ENCODE peak calls at places on chromosomes 13 and 19, in six cellular contexts. X is pancreas, O is gastrocnemius medialis, F is aorta, P is upper lobe of left lung, V is psoas muscle. J is an unnamed sample.

GRCh38 chr13:18236528-18236815 is 945.2 kb downstream of the TUBA3C start:
- ATAC-seq in F (peak; percentile 56), P (no peak), O (no peak), X (no peak), V (no peak), J (no peak)

GRCh38 chr19:18397242-18398202 is at the start of gene LRRC25:
- ATAC-seq in O (no peak), P (peak; percentile 63), V (peak; percentile 22), X (peak; percentile 38), F (peak; percentile 63), J (peak; percentile 56)

GRCh38 chr13:62014299-62014698 is 598.6 kb upstream of the PCDH20 start:
- ATAC-seq in O (no peak), X (no peak), V (no peak), P (no peak), F (no peak), J (no peak)

GRCh38 chr19:17049711-17050280 is 23.2 kb upstream of the CPAMD8 start:
- ATAC-seq in P (peak; percentile 66), V (no peak), F (no peak), X (peak; percentile 41), O (no peak), J (no peak)

GRCh38 chr19:23983406-23983805 is 68.7 kb downstream of the ZNF726 start:
- ATAC-seq in P (no peak), O (no peak), F (no peak), X (no peak), V (no peak), J (no peak)

GRCh38 chr13:48448963-48449614 is 36.2 kb upstream of the LPAR6 start:
- ATAC-seq in F (no peak), X (peak; percentile 35), V (no peak), O (no peak), P (no peak), J (no peak)

GRCh38 chr13:94119360-94119936 is 360.0 kb downstream of the DCT start:
- ATAC-seq in O (no peak), P (peak; percentile 73), V (no peak), X (peak; percentile 77), F (no peak), J (no peak)

GRCh38 chr13:113881614-113882265 is 17.9 kb upstream of the GAS6 start:
- ATAC-seq in V (peak; percentile 49), P (no peak), X (peak; percentile 88), F (peak; percentile 56), O (peak; percentile 53), J (peak; percentile 60)

GRCh38 chr19:15195987-15196682 is 4.7 kb downstream of the NOTCH3 start:
- ATAC-seq in F (peak; percentile 1), V (no peak), O (no peak), P (peak; percentile 83), X (peak; percentile 94), J (no peak)

GRCh38 chr13:45879666-45880065 is 28.1 kb upstream of the SIAH3 start:
- ATAC-seq in V (peak; percentile 100), F (no peak), X (peak; percentile 43), P (no peak), O (peak; percentile 100), J (no peak)

GRCh38 chr19:19463348-19464117 is 51.8 kb downstream of the TSSK6 start:
- ATAC-seq in F (peak; percentile 34), O (peak; percentile 39), V (peak; percentile 29), P (no peak), X (peak; percentile 5), J (peak; percentile 46)

GRCh38 chr19:43524922-43525835 is 1.8 kb downstream of the ETHE1 start:
- ATAC-seq in X (peak; percentile 61), P (peak; percentile 70), V (peak; percentile 18), O (no peak), F (peak; percentile 47), J (peak; percentile 54)

GRCh38 chr13:21048901-21049655 is 12.3 kb downstream of the LATS2 start:
- ATAC-seq in P (no peak), X (no peak), F (no peak), V (no peak), O (no peak), J (no peak)

GRCh38 chr19:5628470-5628869 is 5.6 kb downstream of the SAFB start:
- ATAC-seq in V (peak; percentile 23), F (no peak), P (no peak), X (no peak), O (no peak), J (no peak)

GRCh38 chr13:40187324-40187795 is 479.1 kb downstream of the FOXO1 start:
- ATAC-seq in X (no peak), F (no peak), V (no peak), P (no peak), O (no peak), J (no peak)

GRCh38 chr19:42251572-42251990 is 3.3 kb downstream of the ERF start:
- ATAC-seq in P (no peak), V (no peak), F (no peak), O (no peak), X (no peak), J (no peak)

GRCh38 chr19:37979547-37980082 is 72.6 kb downstream of the SIPA1L3 start:
- ATAC-seq in V (peak; percentile 22), X (peak; percentile 65), F (no peak), O (no peak), P (peak; percentile 63), J (no peak)

GRCh38 chr19:36605101-36605838 is at the start of gene ZNF382:
- ATAC-seq in P (peak; percentile 83), O (no peak), V (peak; percentile 78), F (peak; percentile 94), X (peak; percentile 97), J (peak; percentile 89)

GRCh38 chr13:41864658-41865057 is 96.3 kb downstream of the VWA8 start:
- ATAC-seq in F (no peak), V (no peak), O (no peak), P (no peak), X (peak; percentile 46), J (no peak)

GRCh38 chr13:102309110-102309509 is 92.7 kb downstream of the FGF14 start:
- ATAC-seq in O (no peak), P (no peak), V (no peak), F (no peak), X (no peak), J (no peak)

GRCh38 chr13:110233682-110234280 is 73.2 kb downstream of the COL4A1 start:
- ATAC-seq in X (peak; percentile 10), O (no peak), F (peak; percentile 28), P (no peak), V (peak; percentile 5), J (no peak)
- H3K4me1 ChIP-seq in X (no peaks in the 10 kb centered on the region), O (peaks cover 26% of the 10 kb centered on the region), F (peaks cover 4% of the 10 kb centered on the region), P (peaks cover 41% of the 10 kb centered on the region), V (peaks cover 22% of the 10 kb centered on the region), J (peaks cover 83% of the 10 kb centered on the region)

GRCh38 chr13:29681859-29682258 is 86.4 kb upstream of the SLC7A1 start:
- ATAC-seq in X (no peak), F (no peak), P (no peak), O (no peak), V (no peak), J (no peak)
- H3K4me1 ChIP-seq in X (no peaks in the 10 kb centered on the region), F (no peaks in the 10 kb centered on the region), P (no peaks in the 10 kb centered on the region), O (no peaks in the 10 kb centered on the region), V (no peaks in the 10 kb centered on the region), J (no peaks in the 10 kb centered on the region)

GRCh38 chr19:55370305-55370988 is at the start of gene IL11:
- ATAC-seq in P (no peak), X (no peak), V (no peak), F (no peak), O (no peak), J (no peak)

GRCh38 chr19:55369651-55370304 is 485 bp downstream of the IL11 start:
- ATAC-seq in O (no peak), F (no peak), V (no peak), X (no peak), P (no peak), J (peak; percentile 52)

GRCh38 chr19:55366790-55367189 is 3.5 kb downstream of the IL11 start:
- ATAC-seq in O (no peak), V (no peak), P (no peak), X (no peak), F (no peak), J (no peak)

GRCh38 chr19:55368106-55368505 is 2.2 kb downstream of the IL11 start:
- ATAC-seq in X (no peak), O (no peak), V (no peak), P (no peak), F (no peak), J (no peak)

DNA sequence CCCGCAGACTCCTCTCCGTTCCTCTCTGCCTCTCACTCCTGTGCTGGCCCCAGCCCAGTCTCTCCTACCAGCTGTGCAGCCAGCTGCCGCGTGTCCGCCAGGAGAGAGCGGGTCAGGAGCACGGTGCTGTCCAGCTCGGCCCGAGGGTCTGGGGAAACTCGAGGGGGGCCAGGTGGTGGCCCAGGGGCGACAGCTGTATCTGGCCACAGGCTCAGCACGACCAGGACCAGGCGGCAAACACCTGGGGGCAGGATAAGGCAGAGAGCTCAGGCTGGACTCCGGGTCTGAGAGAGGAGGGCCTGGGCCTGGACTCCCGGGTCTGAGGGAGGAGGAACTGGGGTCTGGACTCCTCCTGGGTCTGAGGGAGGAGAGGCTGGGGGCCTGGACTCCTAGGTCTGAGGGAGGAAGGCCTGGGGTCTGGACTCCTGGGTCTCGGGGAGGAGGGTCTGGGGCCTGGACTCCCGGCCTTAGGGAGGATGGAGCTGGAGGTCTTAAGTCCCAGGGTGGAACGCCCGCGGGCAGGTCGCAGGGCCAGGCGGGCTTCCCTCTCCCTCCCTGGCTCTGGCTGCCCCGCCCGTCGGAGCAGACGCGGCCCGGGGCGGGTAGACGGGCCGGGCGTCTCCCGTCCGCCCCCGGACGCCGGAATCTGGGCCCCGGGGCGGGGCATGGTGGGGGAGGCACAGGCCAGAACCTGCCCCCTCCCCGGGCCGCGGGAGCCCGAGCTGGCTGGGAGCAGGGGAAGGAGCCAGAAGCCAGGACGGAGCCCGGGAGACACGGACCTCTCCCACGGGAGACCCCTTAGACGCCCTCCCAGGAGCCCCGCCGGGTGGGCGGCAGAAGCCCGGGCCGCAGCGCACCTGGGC is 1.3 kb downstream of the IL11 start:
- ATAC-seq in O (no peak), V (no peak), F (no peak), X (no peak), P (no peak), J (peak; percentile 29)
- H3K4me1 ChIP-seq in O (no peaks in the 10 kb centered on the region), V (no peaks in the 10 kb centered on the region), F (no peaks in the 10 kb centered on the region), X (peaks cover 3% of the 10 kb centered on the region), P (peaks cover 14% of the 10 kb centered on the region), J (peaks cover 10% of the 10 kb centered on the region)

GRCh38 chr13:110443633-110444225 is 117.8 kb downstream of the RAB20 start:
- ATAC-seq in O (no peak), F (peak; percentile 21), P (peak; percentile 12), X (no peak), V (no peak), J (peak; percentile 11)
- H3K4me1 ChIP-seq in O (no peaks in the 10 kb centered on the region), F (no peaks in the 10 kb centered on the region), P (no peaks in the 10 kb centered on the region), X (no peaks in the 10 kb centered on the region), V (no peaks in the 10 kb centered on the region), J (peaks cover 41% of the 10 kb centered on the region)

DNA sequence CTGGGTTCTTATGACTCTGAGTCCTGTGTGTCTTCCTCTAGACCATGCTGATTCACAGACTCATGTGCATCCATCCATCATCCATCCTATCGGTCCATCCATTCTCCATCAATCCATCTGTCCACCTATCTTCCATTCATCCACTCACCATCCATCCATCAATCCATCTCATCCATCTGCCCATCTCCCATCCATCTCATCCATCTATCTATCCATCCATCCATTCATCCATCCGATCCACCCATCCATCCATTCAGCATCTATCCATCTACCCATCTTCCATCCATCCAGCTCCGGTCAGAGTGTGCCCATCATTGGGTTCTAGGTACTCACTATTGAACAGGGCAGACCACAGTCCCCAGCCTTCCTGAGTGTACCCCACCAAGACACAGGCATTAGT is 75.6 kb downstream of the SLC7A1 start:
- ATAC-seq in O (no peak), X (no peak), V (no peak), F (no peak), P (no peak), J (no peak)
- H3K4me1 ChIP-seq in O (no peaks in the 10 kb centered on the region), X (no peaks in the 10 kb centered on the region), V (no peaks in the 10 kb centered on the region), F (no peaks in the 10 kb centered on the region), P (no peaks in the 10 kb centered on the region), J (no peaks in the 10 kb centered on the region)

J was measured in gastroesophageal sphincter.